ENCODE peak calls at places on chromosome X, in eight cellular contexts. Z is kidney epithelial cell, P is astrocyte of the spinal cord, A is cardiac muscle cell, V is tibial artery, S is AG04449, I is OCI-LY7, R is Peyer's patch. T is an unnamed sample.
A peak's percentile ranks its signal among the peaks of the same experiment; 100 is the strongest.

GRCh38 chrX:113545040-113545439 is 704.4 kb upstream of the AMOT start:
- DNase-seq in P (no peak), I (no peak), R (no peak), S (no peak), A (no peak), V (no peak), Z (no peak), T (no peak)

GRCh38 chrX:115226929-115227328 is 7.0 kb downstream of the LRCH2 start:
- DNase-seq in I (peak; percentile 0), V (no peak), A (peak; percentile 40), R (no peak), S (no peak), P (peak; percentile 12), Z (no peak), T (peak; percentile 27)

GRCh38 chrX:154370882-154371770 is 3.3 kb downstream of the FLNA start:
- DNase-seq in S (no peak), A (peak; percentile 93), V (peak; percentile 97), I (peak; percentile 93), P (peak; percentile 96), R (peak; percentile 97), Z (peak; percentile 49), T (peak; percentile 88)

GRCh38 chrX:41481264-41482109 is 34.3 kb downstream of the NYX start:
- DNase-seq in P (no peak), Z (no peak), I (peak; percentile 48), R (no peak), S (no peak), V (no peak), A (no peak), T (peak; percentile 18)

GRCh38 chrX:3271485-3272186 is 74.8 kb downstream of the MXRA5 start:
- DNase-seq in A (no peak), S (peak; percentile 38), Z (peak; percentile 56), V (no peak), R (no peak), P (peak; percentile 88), I (no peak), T (peak; percentile 60)

GRCh38 chrX:40470830-40471429 is 109.8 kb upstream of the ATP6AP2 start:
- DNase-seq in Z (no peak), P (no peak), I (no peak), R (no peak), V (no peak), S (no peak), A (no peak), T (no peak)

GRCh38 chrX:154540897-154541535 is 5.6 kb downstream of the G6PD start:
- DNase-seq in I (no peak), Z (no peak), S (no peak), P (no peak), R (no peak), V (no peak), A (no peak), T (no peak)

GRCh38 chrX:153763298-153763932 is 634 bp upstream of the PLXNB3 start:
- DNase-seq in A (no peak), R (no peak), S (no peak), P (no peak), V (peak; percentile 38), Z (no peak), I (no peak), T (no peak)

GRCh38 chrX:94455782-94456181 is 781.8 kb downstream of the FAM133A start:
- DNase-seq in A (no peak), I (no peak), V (no peak), R (no peak), P (no peak), Z (no peak), S (no peak), T (no peak)

GRCh38 chrX:57417827-57418226 is 131.3 kb downstream of the FAAH2 start:
- DNase-seq in A (no peak), R (no peak), V (no peak), P (no peak), I (no peak), S (no peak), Z (no peak), T (no peak)

GRCh38 chrX:43328358-43328946 is 327.6 kb upstream of the MAOA start:
- DNase-seq in V (no peak), P (no peak), R (peak; percentile 67), Z (no peak), I (peak; percentile 26), A (no peak), S (no peak), T (no peak)

GRCh38 chrX:43333543-43333942 is 322.6 kb upstream of the MAOA start:
- DNase-seq in Z (no peak), R (no peak), A (no peak), P (no peak), I (peak; percentile 29), V (no peak), S (no peak), T (no peak)
- TF ChIP-seq CTCF in Z (peak; percentile 5), R (no peak), A (no peak), P (no peak), I (peak; percentile 42), V (no peak), S (no peak), T (no peak)

GRCh38 chrX:120361906-120362305 is at the start of gene ATP1B4:
- DNase-seq in I (no peak), R (no peak), P (no peak), S (no peak), Z (no peak), V (no peak), A (no peak), T (no peak)
- H3K4me3 ChIP-seq in I (no peak within 1 kb of the TSS), R (no peak within 1 kb of the TSS), P (no peak within 1 kb of the TSS), S (no peak within 1 kb of the TSS), Z (no peak within 1 kb of the TSS), V (no peak within 1 kb of the TSS), A (no peak within 1 kb of the TSS), T (no peak within 1 kb of the TSS)

GRCh38 chrX:66110112-66110511 is 53.9 kb upstream of the HEPH start:
- DNase-seq in Z (no peak), S (no peak), I (peak; percentile 62), P (no peak), V (no peak), A (peak; percentile 2), R (no peak), T (peak; percentile 39)
- TF ChIP-seq CTCF in Z (peak; percentile 16), S (peak; percentile 7), I (peak; percentile 83), P (peak; percentile 8), V (peak; percentile 20), A (peak; percentile 44), R (peak; percentile 35), T (peak; percentile 60)

GRCh38 chrX:26557691-26558321 is 341.8 kb downstream of the MAGEB5 start:
- DNase-seq in P (no peak), I (no peak), S (no peak), Z (no peak), V (no peak), R (no peak), A (no peak), T (no peak)
- H3K4me3 ChIP-seq in P (no peak overlapping the region), I (no peak overlapping the region), S (no peak overlapping the region), Z (no peak overlapping the region), V (no peak overlapping the region), R (no peak overlapping the region), A (no peak overlapping the region), T (no peak overlapping the region)

DNA sequence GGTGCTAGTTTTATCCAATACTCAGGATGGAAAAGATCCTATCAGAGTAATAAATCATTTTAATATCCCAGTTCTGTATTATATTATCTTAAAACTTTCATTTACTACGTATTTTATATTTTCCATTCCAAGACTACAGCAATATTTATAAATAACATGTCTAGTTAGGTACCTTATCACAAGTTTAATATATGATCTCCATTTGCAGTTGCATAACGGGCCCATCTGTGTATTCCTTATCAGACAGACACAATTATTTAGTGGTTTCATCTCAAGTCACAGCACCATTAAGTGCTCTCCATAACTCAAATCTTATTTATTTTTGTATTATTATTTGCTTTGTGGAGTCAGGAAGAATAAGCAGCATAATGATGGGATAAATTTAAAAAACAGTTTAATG is 333.9 kb downstream of the SH2D1A start:
- DNase-seq in S (no peak), V (no peak), A (no peak), P (no peak), Z (no peak), I (no peak), R (no peak), T (no peak)
- TF ChIP-seq CTCF in S (no peak), V (no peak), A (no peak), P (no peak), Z (no peak), I (no peak), R (no peak), T (no peak)

DNA sequence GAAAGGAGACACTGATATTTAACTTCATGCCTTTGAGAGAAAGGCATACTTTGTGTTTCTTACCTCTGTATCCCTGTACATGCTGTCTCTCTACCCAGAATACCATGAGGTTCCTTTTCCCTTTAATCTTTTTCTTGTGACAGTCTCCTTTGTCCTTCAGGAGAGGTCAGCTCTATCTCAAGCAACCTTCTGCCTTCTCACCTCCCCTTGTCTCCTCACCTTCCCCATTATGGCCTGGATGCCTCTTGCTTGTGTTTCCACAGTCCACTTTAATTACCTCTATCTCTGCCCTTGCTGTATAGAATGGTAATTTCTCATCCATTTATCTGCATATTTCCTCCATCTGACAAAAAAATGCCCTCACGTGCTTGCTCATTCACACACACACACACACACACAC is 28.4 kb downstream of the MSN start:
- DNase-seq in Z (no peak), R (no peak), P (no peak), A (no peak), S (no peak), V (no peak), I (no peak), T (no peak)
- H3K4me3 ChIP-seq in Z (no peak overlapping the region), R (no peak overlapping the region), P (no peak overlapping the region), A (no peak overlapping the region), S (no peak overlapping the region), V (no peak overlapping the region), I (peak overlapping the region; percentile 58), T (no peak overlapping the region)

DNA sequence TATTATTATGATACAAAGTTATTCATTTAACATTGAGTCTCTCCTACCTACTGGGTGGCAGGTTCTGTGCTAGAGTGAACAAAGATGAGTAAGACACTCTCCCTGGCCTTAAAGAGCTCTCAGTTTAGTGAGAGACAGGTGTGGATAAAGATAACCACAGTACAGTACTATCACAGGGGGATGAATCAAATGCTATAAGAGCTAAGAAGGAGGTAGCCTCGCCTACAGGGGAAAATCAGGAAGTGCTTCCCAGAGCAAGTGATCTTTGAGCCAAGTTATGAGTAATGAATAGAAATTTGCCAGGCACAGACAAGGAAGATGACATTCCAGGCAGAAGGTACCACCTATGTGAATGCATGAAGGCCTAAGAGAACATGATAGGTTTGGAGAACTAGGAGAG is 3.4 kb upstream of the IGBP1 start:
- DNase-seq in V (no peak), R (no peak), S (no peak), A (no peak), Z (no peak), I (no peak), P (no peak), T (peak; percentile 55)
- TF ChIP-seq CTCF in V (no peak), R (no peak), S (no peak), A (no peak), Z (no peak), I (no peak), P (no peak), T (peak; percentile 11)